ENCODE peak calls at places on chromosomes 5 and 9, in six cellular contexts. One of them, this sample, is unnamed.

GRCh38 chr5:83467315-83468044 is 4.1 kb upstream of the VCAN start:
- DNase-seq in CD4-positive, alpha-beta memory T cell: no peak
- DNase-seq in CD4-positive, alpha-beta T cell: no peak
- DNase-seq in tibial artery: peak; percentile 62
- DNase-seq in CD8-positive, alpha-beta memory T cell: no peak
- DNase-seq in Peyer's patch: no peak
- DNase-seq in this sample: no peak

GRCh38 chr5:87453801-87454200 is 41.1 kb upstream of the CCNH start:
- DNase-seq in CD4-positive, alpha-beta memory T cell: no peak
- DNase-seq in CD4-positive, alpha-beta T cell: no peak
- DNase-seq in tibial artery: no peak
- DNase-seq in CD8-positive, alpha-beta memory T cell: no peak
- DNase-seq in Peyer's patch: no peak
- DNase-seq in this sample: no peak

GRCh38 chr9:109277451-109277850 is 43.4 kb downstream of the EPB41L4B start:
- DNase-seq in CD4-positive, alpha-beta memory T cell: no peak
- DNase-seq in CD4-positive, alpha-beta T cell: no peak
- DNase-seq in tibial artery: no peak
- DNase-seq in CD8-positive, alpha-beta memory T cell: no peak
- DNase-seq in Peyer's patch: peak; percentile 66
- DNase-seq in this sample: no peak

GRCh38 chr5:79712741-79713140 is 23.1 kb downstream of the CMYA5 start:
- DNase-seq in CD4-positive, alpha-beta memory T cell: no peak
- DNase-seq in CD4-positive, alpha-beta T cell: no peak
- DNase-seq in tibial artery: no peak
- DNase-seq in CD8-positive, alpha-beta memory T cell: no peak
- DNase-seq in Peyer's patch: no peak
- DNase-seq in this sample: no peak

GRCh38 chr5:90645024-90645610 is 86.5 kb downstream of the ADGRV1 start:
- DNase-seq in CD4-positive, alpha-beta memory T cell: no peak
- DNase-seq in CD4-positive, alpha-beta T cell: no peak
- DNase-seq in tibial artery: no peak
- DNase-seq in CD8-positive, alpha-beta memory T cell: no peak
- DNase-seq in Peyer's patch: no peak
- DNase-seq in this sample: no peak

GRCh38 chr5:30112842-30113241 is 1080.6 kb upstream of the CDH6 start:
- DNase-seq in CD4-positive, alpha-beta memory T cell: no peak
- DNase-seq in CD4-positive, alpha-beta T cell: no peak
- DNase-seq in tibial artery: no peak
- DNase-seq in CD8-positive, alpha-beta memory T cell: no peak
- DNase-seq in Peyer's patch: no peak
- DNase-seq in this sample: no peak

GRCh38 chr5:138033275-138033808 is 463 bp upstream of the FAM13B start:
- DNase-seq in CD4-positive, alpha-beta memory T cell: peak; percentile 0
- DNase-seq in CD4-positive, alpha-beta T cell: no peak
- DNase-seq in tibial artery: no peak
- DNase-seq in CD8-positive, alpha-beta memory T cell: no peak
- DNase-seq in Peyer's patch: no peak
- DNase-seq in this sample: no peak

GRCh38 chr9:28207657-28208056 is 634.4 kb upstream of the C9orf72 start:
- DNase-seq in CD4-positive, alpha-beta memory T cell: no peak
- DNase-seq in CD4-positive, alpha-beta T cell: no peak
- DNase-seq in tibial artery: no peak
- DNase-seq in CD8-positive, alpha-beta memory T cell: no peak
- DNase-seq in Peyer's patch: no peak
- DNase-seq in this sample: no peak

GRCh38 chr5:116084231-116084630 is 594 bp upstream of the COMMD10 start:
- DNase-seq in CD4-positive, alpha-beta memory T cell: peak; percentile 31
- DNase-seq in CD4-positive, alpha-beta T cell: peak; percentile 12
- DNase-seq in tibial artery: no peak
- DNase-seq in CD8-positive, alpha-beta memory T cell: peak; percentile 20
- DNase-seq in Peyer's patch: no peak
- DNase-seq in this sample: no peak

GRCh38 chr9:536597-537511 is 304.6 kb upstream of the DMRT1 start:
- DNase-seq in CD4-positive, alpha-beta memory T cell: no peak
- DNase-seq in CD4-positive, alpha-beta T cell: no peak
- DNase-seq in tibial artery: no peak
- DNase-seq in CD8-positive, alpha-beta memory T cell: no peak
- DNase-seq in Peyer's patch: no peak
- DNase-seq in this sample: no peak

GRCh38 chr9:123453904-123454321 is 97.9 kb downstream of the CRB2 start:
- DNase-seq in CD4-positive, alpha-beta memory T cell: no peak
- DNase-seq in CD4-positive, alpha-beta T cell: no peak
- DNase-seq in tibial artery: no peak
- DNase-seq in CD8-positive, alpha-beta memory T cell: no peak
- DNase-seq in Peyer's patch: no peak
- DNase-seq in this sample: no peak

GRCh38 chr5:123778641-123779040 is 266.7 kb downstream of the CSNK1G3 start:
- DNase-seq in CD4-positive, alpha-beta memory T cell: no peak
- DNase-seq in CD4-positive, alpha-beta T cell: no peak
- DNase-seq in tibial artery: no peak
- DNase-seq in CD8-positive, alpha-beta memory T cell: no peak
- DNase-seq in Peyer's patch: no peak
- DNase-seq in this sample: no peak

GRCh38 chr9:120110520-120110919 is 469.4 kb downstream of the CDK5RAP2 start:
- DNase-seq in CD4-positive, alpha-beta memory T cell: no peak
- DNase-seq in CD4-positive, alpha-beta T cell: no peak
- DNase-seq in tibial artery: no peak
- DNase-seq in CD8-positive, alpha-beta memory T cell: no peak
- DNase-seq in Peyer's patch: no peak
- DNase-seq in this sample: no peak

GRCh38 chr5:93281980-93282772 is 298.8 kb downstream of the NR2F1-AS1 start:
- DNase-seq in CD4-positive, alpha-beta memory T cell: no peak
- DNase-seq in CD4-positive, alpha-beta T cell: no peak
- DNase-seq in tibial artery: no peak
- DNase-seq in CD8-positive, alpha-beta memory T cell: no peak
- DNase-seq in Peyer's patch: no peak
- DNase-seq in this sample: no peak

GRCh38 chr5:29697786-29698414 is 1495.6 kb upstream of the CDH6 start:
- DNase-seq in CD4-positive, alpha-beta memory T cell: no peak
- DNase-seq in CD4-positive, alpha-beta T cell: no peak
- DNase-seq in tibial artery: no peak
- DNase-seq in CD8-positive, alpha-beta memory T cell: no peak
- DNase-seq in Peyer's patch: no peak
- DNase-seq in this sample: no peak

GRCh38 chr5:177185993-177186392 is 52.4 kb downstream of the NSD1 start:
- DNase-seq in CD4-positive, alpha-beta memory T cell: no peak
- DNase-seq in CD4-positive, alpha-beta T cell: no peak
- DNase-seq in tibial artery: no peak
- DNase-seq in CD8-positive, alpha-beta memory T cell: no peak
- DNase-seq in Peyer's patch: no peak
- DNase-seq in this sample: no peak

GRCh38 chr5:172699423-172699822 is 58.4 kb downstream of the NEURL1B start:
- DNase-seq in CD4-positive, alpha-beta memory T cell: no peak
- DNase-seq in CD4-positive, alpha-beta T cell: no peak
- DNase-seq in tibial artery: no peak
- DNase-seq in CD8-positive, alpha-beta memory T cell: no peak
- DNase-seq in Peyer's patch: no peak
- DNase-seq in this sample: no peak

GRCh38 chr9:129405089-129405830 is 215.6 kb downstream of the C9orf50 start:
- DNase-seq in CD4-positive, alpha-beta memory T cell: no peak
- DNase-seq in CD4-positive, alpha-beta T cell: no peak
- DNase-seq in tibial artery: no peak
- DNase-seq in CD8-positive, alpha-beta memory T cell: no peak
- DNase-seq in Peyer's patch: no peak
- DNase-seq in this sample: no peak

GRCh38 chr9:127395491-127396252 is 1.3 kb upstream of the SLC2A8 start:
- DNase-seq in CD4-positive, alpha-beta memory T cell: no peak
- DNase-seq in CD4-positive, alpha-beta T cell: no peak
- DNase-seq in tibial artery: no peak
- DNase-seq in CD8-positive, alpha-beta memory T cell: no peak
- DNase-seq in Peyer's patch: no peak
- DNase-seq in this sample: no peak

GRCh38 chr9:125428060-125428481 is 166.4 kb downstream of the GAPVD1 start:
- DNase-seq in CD4-positive, alpha-beta memory T cell: no peak
- DNase-seq in CD4-positive, alpha-beta T cell: no peak
- DNase-seq in tibial artery: no peak
- DNase-seq in CD8-positive, alpha-beta memory T cell: no peak
- DNase-seq in Peyer's patch: no peak
- DNase-seq in this sample: no peak

GRCh38 chr5:9373586-9373985 is 172.3 kb downstream of the SEMA5A start:
- DNase-seq in CD4-positive, alpha-beta memory T cell: no peak
- DNase-seq in CD4-positive, alpha-beta T cell: no peak
- DNase-seq in tibial artery: no peak
- DNase-seq in CD8-positive, alpha-beta memory T cell: no peak
- DNase-seq in Peyer's patch: no peak
- DNase-seq in this sample: no peak
- H3K27ac ChIP-seq in CD4-positive, alpha-beta memory T cell: no peak overlapping the region
- H3K27ac ChIP-seq in CD4-positive, alpha-beta T cell: no peak overlapping the region
- H3K27ac ChIP-seq in tibial artery: no peak overlapping the region
- H3K27ac ChIP-seq in CD8-positive, alpha-beta memory T cell: no peak overlapping the region
- H3K27ac ChIP-seq in Peyer's patch: no peak overlapping the region
- H3K27ac ChIP-seq in this sample: no peak overlapping the region

GRCh38 chr5:132301341-132302274 is 7.4 kb downstream of the SLC22A4 start:
- DNase-seq in CD4-positive, alpha-beta memory T cell: no peak
- DNase-seq in CD4-positive, alpha-beta T cell: no peak
- DNase-seq in tibial artery: no peak
- DNase-seq in CD8-positive, alpha-beta memory T cell: no peak
- DNase-seq in Peyer's patch: peak; percentile 50
- DNase-seq in this sample: no peak
- H3K27ac ChIP-seq in CD4-positive, alpha-beta memory T cell: no peak overlapping the region
- H3K27ac ChIP-seq in CD4-positive, alpha-beta T cell: no peak overlapping the region
- H3K27ac ChIP-seq in tibial artery: no peak overlapping the region
- H3K27ac ChIP-seq in CD8-positive, alpha-beta memory T cell: no peak overlapping the region
- H3K27ac ChIP-seq in Peyer's patch: peak overlapping the region; percentile 24
- H3K27ac ChIP-seq in this sample: no peak overlapping the region

DNA sequence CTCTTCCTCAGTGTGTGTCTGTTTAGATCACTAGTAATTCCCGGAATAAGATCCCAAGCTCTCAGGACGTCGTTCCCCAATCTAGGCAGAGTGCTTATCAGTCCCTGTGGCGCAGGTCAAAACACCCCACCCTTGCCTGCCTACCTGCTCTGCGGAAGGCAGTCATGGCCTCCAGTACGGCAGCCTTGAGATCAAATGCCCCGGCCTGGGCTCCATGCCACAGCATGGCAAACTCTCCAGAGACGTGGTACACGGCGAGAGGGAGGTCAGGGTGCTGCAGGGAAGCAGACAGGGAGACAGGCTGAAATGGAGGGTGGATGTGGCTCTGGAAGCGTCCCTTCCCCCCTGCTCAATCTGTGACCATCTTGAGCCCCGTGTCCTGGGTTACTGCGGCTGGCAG is 12.0 kb upstream of the HDHD3 start:
- DNase-seq in CD4-positive, alpha-beta memory T cell: no peak
- DNase-seq in CD4-positive, alpha-beta T cell: no peak
- DNase-seq in tibial artery: no peak
- DNase-seq in CD8-positive, alpha-beta memory T cell: no peak
- DNase-seq in Peyer's patch: peak; percentile 75
- DNase-seq in this sample: no peak
- H3K27ac ChIP-seq in CD4-positive, alpha-beta memory T cell: no peak overlapping the region
- H3K27ac ChIP-seq in CD4-positive, alpha-beta T cell: no peak overlapping the region
- H3K27ac ChIP-seq in tibial artery: no peak overlapping the region
- H3K27ac ChIP-seq in CD8-positive, alpha-beta memory T cell: no peak overlapping the region
- H3K27ac ChIP-seq in Peyer's patch: peak overlapping the region; percentile 54
- H3K27ac ChIP-seq in this sample: no peak overlapping the region

DNA sequence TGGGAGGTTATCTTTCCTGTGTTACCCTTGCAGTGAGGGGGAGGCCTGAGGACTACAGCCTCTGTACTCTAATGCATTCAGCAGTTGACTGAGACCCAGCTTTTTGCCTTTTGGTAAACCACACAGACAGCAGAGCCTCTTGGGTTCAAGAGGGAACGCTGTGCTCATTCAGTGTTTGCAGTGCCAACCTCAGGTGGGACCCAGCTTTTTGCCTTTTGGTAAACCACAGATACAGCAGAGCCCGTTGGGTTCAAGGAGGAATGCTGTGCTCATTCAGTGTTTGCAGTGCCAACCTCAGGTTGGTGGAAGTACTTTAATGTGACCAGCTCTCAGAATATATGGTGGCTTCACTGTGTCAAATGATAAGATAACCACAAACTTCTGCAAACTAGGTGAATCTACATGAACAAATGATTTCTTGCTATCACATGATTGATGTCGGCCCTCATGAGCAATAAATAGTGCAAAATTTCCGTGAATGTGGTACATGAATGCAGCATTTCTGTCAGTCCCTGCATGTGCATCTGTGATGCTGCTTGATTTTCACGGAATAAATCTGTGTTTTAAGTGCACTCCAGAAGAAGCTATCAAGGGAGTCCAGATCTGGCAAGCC is 1.7 kb downstream of the IQGAP2 start:
- DNase-seq in CD4-positive, alpha-beta memory T cell: no peak
- DNase-seq in CD4-positive, alpha-beta T cell: no peak
- DNase-seq in tibial artery: no peak
- DNase-seq in CD8-positive, alpha-beta memory T cell: no peak
- DNase-seq in Peyer's patch: no peak
- DNase-seq in this sample: no peak
- H3K27ac ChIP-seq in CD4-positive, alpha-beta memory T cell: peak overlapping the region; percentile 93
- H3K27ac ChIP-seq in CD4-positive, alpha-beta T cell: peak overlapping the region; percentile 93
- H3K27ac ChIP-seq in tibial artery: no peak overlapping the region
- H3K27ac ChIP-seq in CD8-positive, alpha-beta memory T cell: peak overlapping the region; percentile 94
- H3K27ac ChIP-seq in Peyer's patch: peak overlapping the region; percentile 82
- H3K27ac ChIP-seq in this sample: peak overlapping the region; percentile 79

GRCh38 chr5:100779669-100780375 is 123.3 kb downstream of the ST8SIA4 start:
- DNase-seq in CD4-positive, alpha-beta memory T cell: no peak
- DNase-seq in CD4-positive, alpha-beta T cell: no peak
- DNase-seq in tibial artery: no peak
- DNase-seq in CD8-positive, alpha-beta memory T cell: no peak
- DNase-seq in Peyer's patch: no peak
- DNase-seq in this sample: no peak
- H3K27ac ChIP-seq in CD4-positive, alpha-beta memory T cell: peak overlapping the region; percentile 23
- H3K27ac ChIP-seq in CD4-positive, alpha-beta T cell: no peak overlapping the region
- H3K27ac ChIP-seq in tibial artery: no peak overlapping the region
- H3K27ac ChIP-seq in CD8-positive, alpha-beta memory T cell: no peak overlapping the region
- H3K27ac ChIP-seq in Peyer's patch: peak overlapping the region; percentile 48
- H3K27ac ChIP-seq in this sample: no peak overlapping the region

GRCh38 chr9:7976856-7977255 is 177.3 kb upstream of the DMAC1 start:
- DNase-seq in CD4-positive, alpha-beta memory T cell: no peak
- DNase-seq in CD4-positive, alpha-beta T cell: no peak
- DNase-seq in tibial artery: no peak
- DNase-seq in CD8-positive, alpha-beta memory T cell: no peak
- DNase-seq in Peyer's patch: no peak
- DNase-seq in this sample: no peak

GRCh38 chr9:7977586-7977985 is 178.0 kb upstream of the DMAC1 start:
- DNase-seq in CD4-positive, alpha-beta memory T cell: no peak
- DNase-seq in CD4-positive, alpha-beta T cell: no peak
- DNase-seq in tibial artery: no peak
- DNase-seq in CD8-positive, alpha-beta memory T cell: no peak
- DNase-seq in Peyer's patch: no peak
- DNase-seq in this sample: no peak

GRCh38 chr9:7982907-7983306 is 183.3 kb upstream of the DMAC1 start:
- DNase-seq in CD4-positive, alpha-beta memory T cell: no peak
- DNase-seq in CD4-positive, alpha-beta T cell: no peak
- DNase-seq in tibial artery: no peak
- DNase-seq in CD8-positive, alpha-beta memory T cell: no peak
- DNase-seq in Peyer's patch: no peak
- DNase-seq in this sample: no peak

GRCh38 chr9:7980691-7981289 is 181.2 kb upstream of the DMAC1 start:
- DNase-seq in CD4-positive, alpha-beta memory T cell: no peak
- DNase-seq in CD4-positive, alpha-beta T cell: no peak
- DNase-seq in tibial artery: no peak
- DNase-seq in CD8-positive, alpha-beta memory T cell: no peak
- DNase-seq in Peyer's patch: no peak
- DNase-seq in this sample: no peak

DNA sequence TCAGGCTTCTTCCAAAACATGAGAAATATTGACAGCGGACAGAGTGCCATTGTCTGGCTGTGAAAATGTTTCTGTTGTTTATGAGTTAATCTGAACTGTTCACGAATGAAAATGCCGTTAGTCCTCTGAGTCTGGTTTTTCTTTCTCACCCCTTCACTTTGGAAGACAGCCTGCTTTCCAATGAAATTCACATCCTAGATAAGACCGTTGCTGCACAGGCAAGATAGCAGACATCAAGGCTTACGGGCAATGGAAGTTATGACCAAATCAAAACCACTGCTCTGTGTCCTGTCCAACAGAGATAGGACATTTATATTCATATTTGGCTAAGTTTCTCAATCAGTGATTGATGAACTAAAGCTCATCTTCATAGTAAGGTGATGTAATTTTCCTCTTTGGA is 180.0 kb upstream of the DMAC1 start:
- DNase-seq in CD4-positive, alpha-beta memory T cell: no peak
- DNase-seq in CD4-positive, alpha-beta T cell: no peak
- DNase-seq in tibial artery: no peak
- DNase-seq in CD8-positive, alpha-beta memory T cell: no peak
- DNase-seq in Peyer's patch: no peak
- DNase-seq in this sample: no peak
- H3K27ac ChIP-seq in CD4-positive, alpha-beta memory T cell: no peak overlapping the region
- H3K27ac ChIP-seq in CD4-positive, alpha-beta T cell: no peak overlapping the region
- H3K27ac ChIP-seq in tibial artery: no peak overlapping the region
- H3K27ac ChIP-seq in CD8-positive, alpha-beta memory T cell: no peak overlapping the region
- H3K27ac ChIP-seq in Peyer's patch: no peak overlapping the region
- H3K27ac ChIP-seq in this sample: no peak overlapping the region

This sample was measured in esophagus squamous epithelium.